ENCODE peak calls at places on chromosome 11, in nine cellular contexts. M, V, U, P, T, S, X, G and L are unnamed samples.

GRCh38 chr11:131668867-131669780 is 298.7 kb downstream of the NTM start:
- DNase-seq in M (no peak), V (no peak), U (peak; percentile 45), P (no peak), T (no peak), S (peak; percentile 56), X (no peak), G (peak; percentile 16), L (peak; percentile 40)

GRCh38 chr11:11567862-11568650 is 53.7 kb downstream of the GALNT18 start:
- DNase-seq in M (no peak), V (no peak), U (no peak), P (no peak), T (peak; percentile 25), S (no peak), X (no peak), G (no peak), L (peak; percentile 7)

GRCh38 chr11:113957016-113957415 is 17.9 kb upstream of the HTR3A start:
- DNase-seq in M (no peak), V (no peak), U (no peak), P (no peak), T (no peak), S (no peak), X (no peak), G (no peak), L (no peak)

GRCh38 chr11:12430912-12431311 is 53.5 kb downstream of the PARVA start:
- DNase-seq in M (no peak), V (no peak), U (peak; percentile 81), P (peak; percentile 63), T (no peak), S (no peak), X (no peak), G (peak; percentile 34), L (no peak)

GRCh38 chr11:35683728-35684339 is 21.3 kb downstream of the TRIM44 start:
- DNase-seq in M (no peak), V (no peak), U (no peak), P (no peak), T (no peak), S (peak; percentile 16), X (no peak), G (no peak), L (no peak)

GRCh38 chr11:10658621-10659338 is 34.8 kb downstream of the IRAG1 start:
- DNase-seq in M (no peak), V (no peak), U (no peak), P (no peak), T (no peak), S (no peak), X (no peak), G (no peak), L (no peak)

GRCh38 chr11:19988598-19988997 is 171.7 kb downstream of the DBX1 start:
- DNase-seq in M (no peak), V (no peak), U (peak; percentile 62), P (no peak), T (no peak), S (no peak), X (peak; percentile 33), G (peak; percentile 53), L (no peak)

GRCh38 chr11:132632641-132633124 is 899.6 kb downstream of the OPCML start:
- DNase-seq in M (no peak), V (no peak), U (peak; percentile 30), P (no peak), T (no peak), S (no peak), X (no peak), G (no peak), L (no peak)

GRCh38 chr11:109996060-109996459 is 97.1 kb upstream of the ZC3H12C start:
- DNase-seq in M (no peak), V (no peak), U (no peak), P (no peak), T (no peak), S (no peak), X (no peak), G (no peak), L (no peak)

GRCh38 chr11:69899957-69900821 is 81.0 kb upstream of the FGF3 start:
- DNase-seq in M (no peak), V (peak; percentile 62), U (peak; percentile 37), P (no peak), T (no peak), S (no peak), X (no peak), G (peak; percentile 92), L (no peak)

GRCh38 chr11:18731427-18731826 is 5.4 kb upstream of the IGSF22 start:
- DNase-seq in M (no peak), V (no peak), U (no peak), P (no peak), T (no peak), S (peak; percentile 27), X (no peak), G (no peak), L (no peak)

GRCh38 chr11:95975343-95975742 is 51.4 kb upstream of the MTMR2 start:
- DNase-seq in M (no peak), V (no peak), U (no peak), P (no peak), T (no peak), S (no peak), X (no peak), G (no peak), L (no peak)

GRCh38 chr11:74953448-74953847 is 4.4 kb downstream of the SPCS2 start:
- DNase-seq in M (no peak), V (no peak), U (no peak), P (no peak), T (no peak), S (peak; percentile 28), X (no peak), G (no peak), L (no peak)

GRCh38 chr11:75319035-75319877 is 32.2 kb downstream of the ARRB1 start:
- DNase-seq in M (no peak), V (no peak), U (peak; percentile 25), P (no peak), T (no peak), S (no peak), X (no peak), G (no peak), L (no peak)

GRCh38 chr11:66172146-66172545 is 96.3 kb upstream of the RAB1B start:
- DNase-seq in M (no peak), V (no peak), U (no peak), P (no peak), T (no peak), S (no peak), X (no peak), G (no peak), L (no peak)

GRCh38 chr11:44868455-44869421 is 81.9 kb downstream of the TP53I11 start:
- DNase-seq in M (no peak), V (no peak), U (no peak), P (no peak), T (no peak), S (no peak), X (no peak), G (no peak), L (no peak)

GRCh38 chr11:69078930-69079607 is 30.3 kb downstream of the TPCN2 start:
- DNase-seq in M (no peak), V (no peak), U (no peak), P (no peak), T (no peak), S (no peak), X (no peak), G (no peak), L (no peak)

GRCh38 chr11:78015878-78016277 is 7.2 kb downstream of the KCTD14 start:
- DNase-seq in M (no peak), V (no peak), U (no peak), P (no peak), T (no peak), S (no peak), X (no peak), G (no peak), L (no peak)

GRCh38 chr11:125583496-125583895 is 9.2 kb upstream of the STT3A start:
- DNase-seq in M (no peak), V (no peak), U (no peak), P (no peak), T (no peak), S (no peak), X (no peak), G (no peak), L (no peak)

GRCh38 chr11:14362613-14363012 is 3.6 kb upstream of the RRAS2 start:
- DNase-seq in M (no peak), V (no peak), U (peak; percentile 50), P (no peak), T (no peak), S (no peak), X (no peak), G (no peak), L (no peak)
- H3K4me1 ChIP-seq in M (peaks cover 9% of the 10 kb centered on the region), V (peaks cover 13% of the 10 kb centered on the region), U (peaks cover 19% of the 10 kb centered on the region), P (peaks cover 9% of the 10 kb centered on the region), T (peaks cover 4% of the 10 kb centered on the region), S (no peaks in the 10 kb centered on the region), X (peaks cover 4% of the 10 kb centered on the region), G (peaks cover 17% of the 10 kb centered on the region), L (peaks cover 7% of the 10 kb centered on the region)

GRCh38 chr11:119438599-119438998 is 15.6 kb upstream of the THY1 start:
- DNase-seq in M (no peak), V (no peak), U (no peak), P (no peak), T (no peak), S (no peak), X (no peak), G (no peak), L (no peak)
- H3K4me1 ChIP-seq in M (peaks cover 6% of the 10 kb centered on the region), V (no peaks in the 10 kb centered on the region), U (no peaks in the 10 kb centered on the region), P (no peaks in the 10 kb centered on the region), T (peaks cover 4% of the 10 kb centered on the region), S (peaks cover 43% of the 10 kb centered on the region), X (peaks cover 2% of the 10 kb centered on the region), G (peaks cover under 1% of the 10 kb centered on the region), L (peaks cover 5% of the 10 kb centered on the region)

DNA sequence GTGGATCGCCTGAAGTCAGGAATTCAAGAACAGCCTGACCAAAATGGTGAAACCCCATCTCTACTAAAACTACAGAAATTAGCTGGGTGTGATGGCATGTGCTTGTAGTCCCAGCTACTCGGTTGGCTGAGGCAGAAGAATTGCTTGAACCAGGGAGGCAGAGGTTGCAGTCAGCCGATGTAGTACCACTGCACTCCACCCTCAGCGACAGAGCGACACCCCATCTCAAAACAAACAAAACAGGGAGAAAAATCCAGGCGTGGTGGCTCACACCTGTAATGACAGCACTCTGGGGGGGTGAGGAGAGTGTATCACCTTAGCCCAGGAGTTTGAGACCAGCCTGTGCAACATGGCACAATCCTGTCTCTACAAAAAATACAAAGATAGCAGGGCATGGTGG is 802.3 kb upstream of the ARHGAP42 start:
- DNase-seq in M (no peak), V (no peak), U (no peak), P (no peak), T (no peak), S (no peak), X (no peak), G (no peak), L (no peak)
- H3K4me1 ChIP-seq in M (no peaks in the 10 kb centered on the region), V (no peaks in the 10 kb centered on the region), U (no peaks in the 10 kb centered on the region), P (no peaks in the 10 kb centered on the region), T (no peaks in the 10 kb centered on the region), S (no peaks in the 10 kb centered on the region), X (no peaks in the 10 kb centered on the region), G (no peaks in the 10 kb centered on the region), L (no peaks in the 10 kb centered on the region)

DNA sequence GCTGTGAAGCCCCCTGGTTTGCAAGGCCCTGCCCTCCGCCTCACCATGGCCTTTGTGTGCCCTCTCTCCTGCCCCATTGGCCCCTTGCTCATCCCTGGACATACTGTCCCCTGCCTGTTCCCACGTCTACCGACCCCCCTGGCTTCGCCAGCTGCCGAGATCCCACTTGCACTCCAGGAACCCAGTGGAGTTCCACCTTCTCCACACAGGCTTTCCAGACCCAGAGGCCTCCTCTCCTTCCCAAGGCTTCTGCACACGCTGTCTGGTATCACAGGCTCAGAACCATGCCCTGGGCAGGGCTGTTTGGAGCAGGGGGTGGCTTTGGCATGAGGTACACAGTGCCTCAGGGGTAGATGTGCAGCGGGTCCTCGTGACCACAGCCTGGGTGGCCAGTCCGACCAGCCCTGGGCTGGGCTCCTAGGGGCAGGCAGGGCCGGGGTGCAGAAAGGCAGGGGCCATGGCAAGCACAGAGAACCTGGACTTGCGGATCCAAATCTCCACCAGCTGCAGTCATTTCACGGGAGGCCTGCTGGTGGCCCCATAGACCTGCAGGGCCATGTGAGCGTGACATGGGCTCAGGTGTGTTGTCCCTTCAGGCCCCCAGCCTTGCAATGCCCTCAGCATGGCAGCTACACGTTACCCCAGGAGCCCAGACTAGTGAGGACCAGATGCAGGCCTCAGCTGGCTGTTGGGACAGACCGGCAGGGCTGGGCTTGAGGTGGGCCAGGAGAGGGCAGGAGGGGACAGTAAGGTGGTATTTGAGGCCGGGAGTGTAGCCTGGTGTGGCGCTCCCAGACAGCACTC is 9.5 kb downstream of the GRK2 start:
- DNase-seq in M (no peak), V (peak; percentile 82), U (peak; percentile 25), P (no peak), T (no peak), S (peak; percentile 56), X (no peak), G (no peak), L (peak; percentile 47)
- H3K4me1 ChIP-seq in M (peaks cover 100% of the 10 kb centered on the region), V (peaks cover 100% of the 10 kb centered on the region), U (peaks cover 99% of the 10 kb centered on the region), P (peaks cover 100% of the 10 kb centered on the region), T (peaks cover 63% of the 10 kb centered on the region), S (peaks cover 85% of the 10 kb centered on the region), X (peaks cover 9% of the 10 kb centered on the region), G (no peaks in the 10 kb centered on the region), L (peaks cover 97% of the 10 kb centered on the region)